ENCODE peak calls at places on chromosomes 6 and 20, in seven cellular contexts. E is breast epithelium, I is dorsolateral prefrontal cortex, F is HCT116, U is astrocyte, O is mammary epithelial cell, L is left ventricle myocardium inferior. H is an unnamed sample.

GRCh38 chr6:25022140-25022553 is 86.4 kb upstream of the RIPOR2 start:
- DNase-seq in E (no peak), I (no peak), F (no peak), U (peak; percentile 61), O (peak; percentile 46), L (no peak), H (no peak)

GRCh38 chr20:2470051-2470431 is 548 bp downstream of the SNRPB start:
- DNase-seq in E (no peak), I (peak; percentile 47), F (no peak), U (peak; percentile 54), O (peak; percentile 54), L (no peak), H (no peak)

GRCh38 chr20:44092551-44093248 is 94.3 kb downstream of the JPH2 start:
- DNase-seq in E (no peak), I (no peak), F (no peak), U (peak; percentile 20), O (peak; percentile 38), L (no peak), H (no peak)

GRCh38 chr6:37074053-37074827 is 68.8 kb downstream of the FGD2 start:
- DNase-seq in E (no peak), I (no peak), F (no peak), U (peak; percentile 52), O (peak; percentile 29), L (peak; percentile 53), H (no peak)

GRCh38 chr20:58583586-58583985 is 67.5 kb upstream of the STX16 start:
- DNase-seq in E (no peak), I (no peak), F (no peak), U (no peak), O (no peak), L (no peak), H (no peak)

GRCh38 chr20:34829191-34829590 is 3.7 kb upstream of the NCOA6 start:
- DNase-seq in E (no peak), I (no peak), F (no peak), U (no peak), O (no peak), L (no peak), H (no peak)

GRCh38 chr6:129359811-129360787 is 349.9 kb downstream of the ARHGAP18 start:
- DNase-seq in E (no peak), I (no peak), F (no peak), U (no peak), O (no peak), L (no peak), H (no peak)

GRCh38 chr6:35262596-35262995 is 3.1 kb downstream of the ZNF76 start:
- DNase-seq in E (no peak), I (no peak), F (no peak), U (no peak), O (no peak), L (no peak), H (no peak)

GRCh38 chr20:58699246-58700107 is 6.9 kb downstream of the NPEPL1 start:
- DNase-seq in E (peak; percentile 30), I (no peak), F (no peak), U (no peak), O (no peak), L (peak; percentile 28), H (no peak)

GRCh38 chr6:126017668-126018067 is 31.3 kb downstream of the TRMT11 start:
- DNase-seq in E (no peak), I (no peak), F (no peak), U (no peak), O (no peak), L (no peak), H (no peak)

GRCh38 chr20:49813305-49813974 is 812 bp downstream of the SLC9A8 start:
- DNase-seq in E (no peak), I (no peak), F (no peak), U (no peak), O (no peak), L (no peak), H (no peak)

GRCh38 chr20:36988494-36988966 is 37.0 kb upstream of the SAMHD1 start:
- DNase-seq in E (no peak), I (no peak), F (no peak), U (peak; percentile 16), O (peak; percentile 31), L (no peak), H (no peak)

GRCh38 chr6:119661628-119662027 is 312.1 kb upstream of the MAN1A1 start:
- DNase-seq in E (no peak), I (no peak), F (no peak), U (no peak), O (peak; percentile 1), L (no peak), H (no peak)

GRCh38 chr20:64036346-64037198 is 590 bp downstream of the C20orf204 start:
- DNase-seq in E (no peak), I (no peak), F (no peak), U (no peak), O (no peak), L (no peak), H (no peak)

GRCh38 chr6:32973934-32974333 is 5.5 kb downstream of the BRD2 start:
- DNase-seq in E (no peak), I (no peak), F (no peak), U (peak; percentile 49), O (peak; percentile 37), L (no peak), H (no peak)

GRCh38 chr20:14127831-14128230 is 132.5 kb downstream of the MACROD2 start:
- DNase-seq in E (no peak), I (no peak), F (no peak), U (no peak), O (no peak), L (no peak), H (no peak)

GRCh38 chr6:34496103-34496685 is 30.3 kb downstream of the PACSIN1 start:
- DNase-seq in E (no peak), I (peak; percentile 40), F (no peak), U (no peak), O (no peak), L (no peak), H (no peak)

GRCh38 chr20:57856658-57857057 is 146.8 kb upstream of the PMEPA1 start:
- DNase-seq in E (no peak), I (no peak), F (no peak), U (no peak), O (peak; percentile 83), L (no peak), H (no peak)

GRCh38 chr6:144460224-144461095 is 175.3 kb downstream of the UTRN start:
- DNase-seq in E (no peak), I (no peak), F (no peak), U (no peak), O (peak; percentile 6), L (no peak), H (no peak)

GRCh38 chr6:104959453-104959858 is 2.5 kb downstream of the LIN28B start:
- DNase-seq in E (no peak), I (no peak), F (no peak), U (no peak), O (no peak), L (no peak), H (no peak)

GRCh38 chr6:104957301-104958177 is 632 bp downstream of the LIN28B start:
- DNase-seq in E (no peak), I (no peak), F (no peak), U (no peak), O (no peak), L (no peak), H (no peak)

GRCh38 chr6:104958720-104959452 is 2.0 kb downstream of the LIN28B start:
- DNase-seq in E (no peak), I (no peak), F (peak; percentile 0), U (no peak), O (no peak), L (no peak), H (no peak)

GRCh38 chr6:104956663-104957294 is at the start of gene LIN28B:
- DNase-seq in E (no peak), I (no peak), F (no peak), U (no peak), O (no peak), L (no peak), H (no peak)

DNA sequence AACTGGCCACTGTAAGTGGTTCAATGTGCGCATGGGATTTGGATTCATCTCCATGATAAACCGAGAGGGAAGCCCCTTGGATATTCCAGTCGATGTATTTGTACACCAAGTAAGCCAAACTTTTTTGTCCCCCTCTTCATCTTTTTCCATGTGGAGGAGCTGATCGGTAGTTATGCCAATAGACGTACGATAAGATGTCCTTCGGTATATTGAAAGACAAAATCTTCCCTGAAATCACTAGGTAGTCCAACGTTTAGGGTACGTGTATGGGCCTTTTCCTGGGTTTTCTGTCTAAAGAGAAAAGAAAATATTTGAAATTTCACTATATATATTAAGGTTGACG is 1.2 kb downstream of the LIN28B start:
- DNase-seq in E (no peak), I (no peak), F (no peak), U (no peak), O (no peak), L (no peak), H (no peak)
- H3K4me3 ChIP-seq in E (no peak overlapping the region), I (no peak overlapping the region), F (no peak overlapping the region), U (no peak overlapping the region), O (no peak overlapping the region), L (no peak overlapping the region), H (no peak overlapping the region)

DNA sequence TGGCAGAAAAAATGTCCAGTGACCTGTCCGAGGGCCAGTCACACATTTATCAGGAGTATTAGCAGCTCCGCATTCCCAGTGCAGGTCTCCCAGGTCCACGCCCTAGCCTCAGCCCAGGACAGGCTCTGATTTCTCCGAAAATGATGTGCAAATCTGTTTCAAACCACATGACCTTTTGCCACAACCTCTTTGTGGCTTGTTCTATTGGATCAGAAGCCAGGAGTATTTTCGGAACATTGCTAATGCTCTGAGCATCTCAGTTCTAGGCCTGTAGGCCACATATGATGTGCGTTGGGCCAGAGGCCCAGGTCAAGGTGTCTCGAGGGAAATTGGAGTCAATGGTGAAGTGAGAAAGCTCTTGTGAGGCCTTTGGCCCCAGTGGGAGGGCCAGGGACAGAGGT is 40.4 kb downstream of the SNX5 start:
- DNase-seq in E (no peak), I (no peak), F (no peak), U (no peak), O (no peak), L (no peak), H (no peak)
- H3K27ac ChIP-seq in E (peak overlapping the region; percentile 71), I (no peak overlapping the region), F (no peak overlapping the region), U (no peak overlapping the region), O (no peak overlapping the region), L (peak overlapping the region; percentile 37), H (no peak overlapping the region)

DNA sequence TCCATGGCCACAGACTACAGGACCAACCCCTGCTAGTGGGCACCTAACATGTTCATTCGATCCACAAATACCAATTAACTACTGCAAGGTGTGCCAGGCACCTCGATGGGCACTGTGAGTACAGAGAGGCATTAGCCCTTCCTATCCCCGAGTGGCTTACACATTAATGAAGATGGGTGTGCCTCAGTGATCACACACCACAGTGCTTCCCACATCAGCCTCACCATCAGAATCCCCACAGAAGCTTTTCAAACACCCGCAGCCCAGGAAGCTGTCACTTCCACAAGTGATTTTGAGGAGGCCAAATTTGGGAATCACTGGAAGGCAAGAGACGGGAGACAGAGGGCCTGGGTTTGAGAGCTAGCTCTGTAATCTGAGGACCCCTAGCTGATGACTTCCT is 23.7 kb downstream of the EZR start:
- DNase-seq in E (no peak), I (no peak), F (no peak), U (no peak), O (no peak), L (no peak), H (no peak)
- TF ChIP-seq CTCF in E (no peak), I (no peak), F (no peak), U (no peak), O (no peak), L (no peak), H (no peak)

DNA sequence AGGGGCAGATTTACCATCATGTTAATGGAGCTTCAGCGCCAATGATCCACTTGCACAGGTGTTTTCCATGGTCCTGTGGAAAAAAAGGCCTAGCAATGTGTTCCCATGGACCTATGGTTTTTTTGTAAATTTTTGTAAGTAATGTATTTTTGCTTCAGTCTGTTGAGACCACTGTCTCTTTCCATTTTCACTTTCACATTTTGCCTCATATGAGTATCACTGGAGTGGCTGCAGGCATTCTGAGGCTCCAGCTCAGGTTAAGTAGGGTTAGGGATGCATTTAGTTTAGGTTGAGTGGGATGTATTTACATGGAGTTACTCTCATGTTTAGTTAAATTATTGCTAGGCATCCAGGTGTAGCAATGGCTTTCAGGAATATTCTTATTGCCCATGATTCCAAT is 19.2 kb upstream of the LMBRD1 start:
- DNase-seq in E (no peak), I (no peak), F (no peak), U (no peak), O (no peak), L (no peak), H (no peak)
- H3K4me3 ChIP-seq in E (no peak overlapping the region), I (no peak overlapping the region), F (no peak overlapping the region), U (no peak overlapping the region), O (no peak overlapping the region), L (no peak overlapping the region), H (no peak overlapping the region)

H was measured in AG04450.